ENCODE peak calls at places on chromosome 10, in ten cellular contexts. K, G, H, R, N, U, W, L, S and M are unnamed samples.

GRCh38 chr10:117246997-117247667 is 6.2 kb downstream of the SLC18A2 start:
- DNase-seq in U (no peak), R (no peak), S (peak), H (no peak), N (no peak), L (no peak), G (no peak), W (no peak), K (no peak), M (no peak)

GRCh38 chr10:116271593-116272496 is 1.2 kb downstream of the GFRA1 start:
- DNase-seq in N (peak), G (no peak), H (no peak), U (no peak), K (no peak), R (no peak), L (no peak), W (no peak), S (no peak), M (peak)

GRCh38 chr10:61486251-61486650 is 33.1 kb upstream of the TMEM26 start:
- DNase-seq in K (no peak), R (no peak), U (no peak), W (no peak), S (no peak), H (no peak), L (no peak), G (no peak), N (no peak), M (no peak)

GRCh38 chr10:68327889-68328786 is 3.7 kb upstream of the HNRNPH3 start:
- DNase-seq in U (no peak), R (peak), G (no peak), W (no peak), S (peak), L (no peak), K (peak), H (no peak), N (no peak), M (no peak)

GRCh38 chr10:78335691-78336401 is 302.2 kb downstream of the RPS24 start:
- DNase-seq in S (peak), H (no peak), K (no peak), W (peak), L (no peak), R (no peak), N (peak), U (no peak), G (no peak), M (no peak)

GRCh38 chr10:62268027-62268398 is 631 bp downstream of the RTKN2 start:
- DNase-seq in U (no peak), H (no peak), S (no peak), R (no peak), N (no peak), K (no peak), W (no peak), G (no peak), L (no peak), M (no peak)

GRCh38 chr10:58268946-58269831 is at the start of gene CISD1:
- DNase-seq in U (peak), R (peak), S (peak), H (peak), G (peak), W (peak), K (peak), L (peak), N (peak), M (peak)

GRCh38 chr10:58326967-58327381 is 7.8 kb upstream of the UBE2D1 start:
- DNase-seq in L (no peak), S (peak), G (no peak), N (peak), W (no peak), R (no peak), K (no peak), H (no peak), U (no peak), M (no peak)

GRCh38 chr10:78781251-78781913 is 287.4 kb upstream of the ZMIZ1 start:
- DNase-seq in S (no peak), R (no peak), K (no peak), W (no peak), G (no peak), H (no peak), N (no peak), L (no peak), U (no peak), M (no peak)

GRCh38 chr10:11757452-11757819 is 15.3 kb downstream of the ECHDC3 start:
- DNase-seq in W (no peak), K (peak), R (peak), S (peak), G (no peak), N (peak), U (no peak), L (no peak), H (no peak), M (peak)

GRCh38 chr10:77279207-77279606 is 358.4 kb downstream of the KCNMA1 start:
- DNase-seq in K (no peak), N (no peak), W (no peak), R (no peak), H (no peak), G (no peak), S (peak), L (no peak), U (no peak), M (no peak)

GRCh38 chr10:5284311-5285057 is 80.3 kb upstream of the UCN3 start:
- DNase-seq in N (no peak), H (no peak), G (no peak), S (peak), K (peak), R (peak), U (no peak), W (no peak), L (no peak), M (no peak)

GRCh38 chr10:33571616-33572015 is 237.1 kb upstream of the NRP1 start:
- DNase-seq in L (no peak), S (no peak), H (no peak), N (no peak), U (no peak), K (peak), W (no peak), G (no peak), R (no peak), M (no peak)

GRCh38 chr10:69428138-69428537 is 11.4 kb upstream of the TACR2 start:
- DNase-seq in L (no peak), W (no peak), K (no peak), H (no peak), S (no peak), N (no peak), G (no peak), U (no peak), R (no peak), M (no peak)

GRCh38 chr10:14578060-14578952 is 196.4 kb downstream of the FAM107B start:
- DNase-seq in L (no peak), N (no peak), K (peak), S (no peak), W (no peak), G (no peak), H (no peak), R (no peak), U (no peak), M (no peak)

GRCh38 chr10:49302088-49302487 is 3.1 kb downstream of the C10orf71 start:
- DNase-seq in W (no peak), G (no peak), S (no peak), R (no peak), U (no peak), L (no peak), H (no peak), K (no peak), N (no peak), M (no peak)

GRCh38 chr10:66637273-66638036 is 288.4 kb upstream of the LRRTM3 start:
- DNase-seq in G (no peak), R (no peak), N (no peak), W (no peak), K (peak), S (peak), U (no peak), H (no peak), L (no peak), M (no peak)

GRCh38 chr10:29843143-29843542 is 208.4 kb upstream of the SVIL start:
- DNase-seq in G (no peak), U (no peak), H (no peak), N (no peak), R (no peak), S (no peak), K (no peak), W (no peak), L (no peak), M (no peak)

GRCh38 chr10:13528875-13529713 is at the start of gene BEND7:
- DNase-seq in R (no peak), K (no peak), H (no peak), L (peak), W (no peak), N (peak), U (no peak), G (no peak), S (peak), M (no peak)